ENCODE peak calls at places on chromosome 17, in eight cellular contexts. One of them, this sample, is unnamed.

GRCh38 chr17:75152971-75153853 is 1.1 kb downstream of the JPT1 start:
- DNase-seq in psoas muscle: no peak
- DNase-seq in sigmoid colon: peak; percentile 69
- DNase-seq in NB4: peak; percentile 63
- DNase-seq in MM.1S: no peak
- DNase-seq in GM12878: no peak
- DNase-seq in effector memory CD4-positive, alpha-beta T cell: no peak
- DNase-seq in PC-3: peak; percentile 69
- DNase-seq in this sample: peak; percentile 91

GRCh38 chr17:80959330-80960036 is 32.2 kb upstream of the CHMP6 start:
- DNase-seq in psoas muscle: peak; percentile 85
- DNase-seq in sigmoid colon: peak; percentile 98
- DNase-seq in NB4: no peak
- DNase-seq in MM.1S: no peak
- DNase-seq in GM12878: no peak
- DNase-seq in effector memory CD4-positive, alpha-beta T cell: no peak
- DNase-seq in PC-3: peak; percentile 45
- DNase-seq in this sample: no peak

GRCh38 chr17:5582177-5582885 is 2.0 kb downstream of the NLRP1 start:
- DNase-seq in psoas muscle: no peak
- DNase-seq in sigmoid colon: no peak
- DNase-seq in NB4: no peak
- DNase-seq in MM.1S: no peak
- DNase-seq in GM12878: no peak
- DNase-seq in effector memory CD4-positive, alpha-beta T cell: no peak
- DNase-seq in PC-3: no peak
- DNase-seq in this sample: no peak

GRCh38 chr17:78127240-78127887 is 1.2 kb downstream of the TMC6 start:
- DNase-seq in psoas muscle: peak; percentile 63
- DNase-seq in sigmoid colon: peak; percentile 88
- DNase-seq in NB4: peak; percentile 91
- DNase-seq in MM.1S: peak; percentile 90
- DNase-seq in GM12878: no peak
- DNase-seq in effector memory CD4-positive, alpha-beta T cell: peak; percentile 56
- DNase-seq in PC-3: peak; percentile 24
- DNase-seq in this sample: peak; percentile 74

GRCh38 chr17:81285179-81285878 is 9.8 kb downstream of the SLC38A10 start:
- DNase-seq in psoas muscle: peak; percentile 81
- DNase-seq in sigmoid colon: peak; percentile 88
- DNase-seq in NB4: peak; percentile 92
- DNase-seq in MM.1S: peak; percentile 33
- DNase-seq in GM12878: no peak
- DNase-seq in effector memory CD4-positive, alpha-beta T cell: peak; percentile 43
- DNase-seq in PC-3: no peak
- DNase-seq in this sample: peak; percentile 11

GRCh38 chr17:74259667-74260524 is 14.1 kb upstream of the DNAI2 start:
- DNase-seq in psoas muscle: no peak
- DNase-seq in sigmoid colon: no peak
- DNase-seq in NB4: no peak
- DNase-seq in MM.1S: no peak
- DNase-seq in GM12878: no peak
- DNase-seq in effector memory CD4-positive, alpha-beta T cell: no peak
- DNase-seq in PC-3: peak; percentile 76
- DNase-seq in this sample: no peak

GRCh38 chr17:2854662-2855061 is 58.4 kb downstream of the RAP1GAP2 start:
- DNase-seq in psoas muscle: no peak
- DNase-seq in sigmoid colon: no peak
- DNase-seq in NB4: no peak
- DNase-seq in MM.1S: no peak
- DNase-seq in GM12878: no peak
- DNase-seq in effector memory CD4-positive, alpha-beta T cell: no peak
- DNase-seq in PC-3: peak; percentile 30
- DNase-seq in this sample: peak; percentile 42

GRCh38 chr17:67993153-67993997 is 2.9 kb downstream of the C17orf58 start:
- DNase-seq in psoas muscle: peak; percentile 90
- DNase-seq in sigmoid colon: peak; percentile 90
- DNase-seq in NB4: peak; percentile 86
- DNase-seq in MM.1S: peak; percentile 89
- DNase-seq in GM12878: no peak
- DNase-seq in effector memory CD4-positive, alpha-beta T cell: peak; percentile 38
- DNase-seq in PC-3: peak; percentile 93
- DNase-seq in this sample: peak; percentile 81

GRCh38 chr17:59154335-59154720 is 658 bp downstream of the SKA2 start:
- DNase-seq in psoas muscle: peak; percentile 28
- DNase-seq in sigmoid colon: peak; percentile 70
- DNase-seq in NB4: peak; percentile 64
- DNase-seq in MM.1S: peak; percentile 49
- DNase-seq in GM12878: no peak
- DNase-seq in effector memory CD4-positive, alpha-beta T cell: no peak
- DNase-seq in PC-3: peak; percentile 56
- DNase-seq in this sample: peak; percentile 44

GRCh38 chr17:8651013-8651412 is 20.5 kb upstream of the MYH10 start:
- DNase-seq in psoas muscle: no peak
- DNase-seq in sigmoid colon: no peak
- DNase-seq in NB4: no peak
- DNase-seq in MM.1S: no peak
- DNase-seq in GM12878: no peak
- DNase-seq in effector memory CD4-positive, alpha-beta T cell: no peak
- DNase-seq in PC-3: no peak
- DNase-seq in this sample: no peak

GRCh38 chr17:78163881-78164747 is 4.3 kb upstream of the SYNGR2 start:
- DNase-seq in psoas muscle: no peak
- DNase-seq in sigmoid colon: no peak
- DNase-seq in NB4: no peak
- DNase-seq in MM.1S: no peak
- DNase-seq in GM12878: no peak
- DNase-seq in effector memory CD4-positive, alpha-beta T cell: no peak
- DNase-seq in PC-3: no peak
- DNase-seq in this sample: no peak

GRCh38 chr17:77717941-77718668 is 240.4 kb upstream of the TNRC6C start:
- DNase-seq in psoas muscle: no peak
- DNase-seq in sigmoid colon: no peak
- DNase-seq in NB4: no peak
- DNase-seq in MM.1S: no peak
- DNase-seq in GM12878: no peak
- DNase-seq in effector memory CD4-positive, alpha-beta T cell: no peak
- DNase-seq in PC-3: no peak
- DNase-seq in this sample: no peak

DNA sequence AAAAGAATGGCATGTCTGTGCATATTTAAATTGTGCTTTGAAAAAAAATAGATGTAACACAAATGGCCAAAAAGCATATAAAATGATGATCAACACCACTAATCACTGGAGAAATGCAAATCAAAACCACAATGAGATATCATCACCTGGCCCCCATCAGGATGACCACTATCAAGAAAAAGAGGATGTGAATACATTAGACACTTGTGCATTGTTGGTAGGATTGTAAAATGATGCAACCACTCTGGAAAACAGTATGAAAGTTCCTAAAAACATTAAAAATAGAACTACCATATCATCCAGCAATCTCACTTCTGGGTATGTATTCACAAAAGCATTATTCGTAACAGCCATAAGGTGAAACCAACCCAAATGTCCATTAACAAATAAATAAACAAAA is 91.5 kb downstream of the SPAG9 start:
- DNase-seq in psoas muscle: no peak
- DNase-seq in sigmoid colon: no peak
- DNase-seq in NB4: peak; percentile 14
- DNase-seq in MM.1S: no peak
- DNase-seq in GM12878: no peak
- DNase-seq in effector memory CD4-positive, alpha-beta T cell: no peak
- DNase-seq in PC-3: no peak
- DNase-seq in this sample: no peak
- H3K4me3 ChIP-seq in psoas muscle: no peak overlapping the region
- H3K4me3 ChIP-seq in sigmoid colon: no peak overlapping the region
- H3K4me3 ChIP-seq in NB4: no peak overlapping the region
- H3K4me3 ChIP-seq in MM.1S: peak overlapping the region; percentile 30
- H3K4me3 ChIP-seq in GM12878: no peak overlapping the region
- H3K4me3 ChIP-seq in effector memory CD4-positive, alpha-beta T cell: no peak overlapping the region
- H3K4me3 ChIP-seq in PC-3: no peak overlapping the region
- H3K4me3 ChIP-seq in this sample: no peak overlapping the region

GRCh38 chr17:73184133-73184993 is 8.5 kb upstream of the COG1 start:
- DNase-seq in psoas muscle: no peak
- DNase-seq in sigmoid colon: no peak
- DNase-seq in NB4: peak; percentile 76
- DNase-seq in MM.1S: no peak
- DNase-seq in GM12878: no peak
- DNase-seq in effector memory CD4-positive, alpha-beta T cell: no peak
- DNase-seq in PC-3: no peak
- DNase-seq in this sample: peak; percentile 19
- H3K4me3 ChIP-seq in psoas muscle: no peak overlapping the region
- H3K4me3 ChIP-seq in sigmoid colon: no peak overlapping the region
- H3K4me3 ChIP-seq in NB4: no peak overlapping the region
- H3K4me3 ChIP-seq in MM.1S: no peak overlapping the region
- H3K4me3 ChIP-seq in GM12878: no peak overlapping the region
- H3K4me3 ChIP-seq in effector memory CD4-positive, alpha-beta T cell: no peak overlapping the region
- H3K4me3 ChIP-seq in PC-3: no peak overlapping the region
- H3K4me3 ChIP-seq in this sample: no peak overlapping the region

DNA sequence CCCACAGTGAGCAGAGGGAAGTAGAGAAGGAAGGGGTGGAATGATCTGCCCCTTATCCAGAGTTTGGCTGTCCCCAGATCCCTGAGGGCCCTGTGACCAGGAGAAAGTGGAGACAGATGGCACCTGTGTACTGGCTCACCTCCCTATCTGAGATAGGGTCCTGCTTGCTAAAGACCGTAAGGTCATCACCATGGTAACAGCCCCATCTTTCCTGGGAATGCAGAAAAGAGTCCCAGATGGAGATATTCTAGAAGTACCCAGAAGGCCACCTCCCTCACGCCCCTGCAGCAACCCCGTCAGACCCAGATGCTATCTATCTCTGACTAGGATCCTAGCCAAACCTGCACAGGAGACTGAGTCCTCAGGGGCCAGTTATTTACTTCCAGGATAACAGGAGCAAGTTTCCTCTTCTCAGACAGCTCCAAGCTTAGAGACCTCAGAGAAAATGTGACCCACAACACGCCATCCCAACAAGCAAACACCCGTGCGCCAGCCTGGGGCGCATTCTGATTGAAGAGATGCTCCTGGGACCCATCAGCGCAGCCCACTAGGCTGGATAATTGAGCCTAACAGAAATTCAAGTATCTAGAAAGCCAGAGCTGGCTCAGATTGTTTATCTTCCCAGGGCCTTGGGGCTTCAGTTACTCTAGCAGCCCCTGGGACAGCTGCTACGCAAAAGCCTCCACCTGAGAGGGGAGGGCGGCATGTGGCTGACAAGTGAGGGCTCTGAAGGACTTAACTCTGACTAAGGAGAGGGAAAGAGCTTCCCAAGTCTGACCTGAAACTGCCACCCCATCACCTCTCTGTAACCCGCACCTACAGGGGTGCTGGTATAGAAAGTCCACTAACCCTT is 1.9 kb downstream of the ORMDL3 start:
- DNase-seq in psoas muscle: no peak
- DNase-seq in sigmoid colon: no peak
- DNase-seq in NB4: no peak
- DNase-seq in MM.1S: peak; percentile 23
- DNase-seq in GM12878: no peak
- DNase-seq in effector memory CD4-positive, alpha-beta T cell: no peak
- DNase-seq in PC-3: no peak
- DNase-seq in this sample: no peak
- H3K4me3 ChIP-seq in psoas muscle: no peak overlapping the region
- H3K4me3 ChIP-seq in sigmoid colon: no peak overlapping the region
- H3K4me3 ChIP-seq in NB4: peak overlapping the region; percentile 72
- H3K4me3 ChIP-seq in MM.1S: peak overlapping the region; percentile 87
- H3K4me3 ChIP-seq in GM12878: peak overlapping the region; percentile 87
- H3K4me3 ChIP-seq in effector memory CD4-positive, alpha-beta T cell: peak overlapping the region; percentile 91
- H3K4me3 ChIP-seq in PC-3: no peak overlapping the region
- H3K4me3 ChIP-seq in this sample: peak overlapping the region; percentile 93

GRCh38 chr17:44827863-44828262 is 2.2 kb downstream of the GJC1 start:
- DNase-seq in psoas muscle: no peak
- DNase-seq in sigmoid colon: no peak
- DNase-seq in NB4: no peak
- DNase-seq in MM.1S: no peak
- DNase-seq in GM12878: no peak
- DNase-seq in effector memory CD4-positive, alpha-beta T cell: no peak
- DNase-seq in PC-3: no peak
- DNase-seq in this sample: no peak
- H3K4me3 ChIP-seq in psoas muscle: peak overlapping the region; percentile 68
- H3K4me3 ChIP-seq in sigmoid colon: peak overlapping the region; percentile 86
- H3K4me3 ChIP-seq in NB4: no peak overlapping the region
- H3K4me3 ChIP-seq in MM.1S: no peak overlapping the region
- H3K4me3 ChIP-seq in GM12878: no peak overlapping the region
- H3K4me3 ChIP-seq in effector memory CD4-positive, alpha-beta T cell: no peak overlapping the region
- H3K4me3 ChIP-seq in PC-3: peak overlapping the region; percentile 75
- H3K4me3 ChIP-seq in this sample: no peak overlapping the region

DNA sequence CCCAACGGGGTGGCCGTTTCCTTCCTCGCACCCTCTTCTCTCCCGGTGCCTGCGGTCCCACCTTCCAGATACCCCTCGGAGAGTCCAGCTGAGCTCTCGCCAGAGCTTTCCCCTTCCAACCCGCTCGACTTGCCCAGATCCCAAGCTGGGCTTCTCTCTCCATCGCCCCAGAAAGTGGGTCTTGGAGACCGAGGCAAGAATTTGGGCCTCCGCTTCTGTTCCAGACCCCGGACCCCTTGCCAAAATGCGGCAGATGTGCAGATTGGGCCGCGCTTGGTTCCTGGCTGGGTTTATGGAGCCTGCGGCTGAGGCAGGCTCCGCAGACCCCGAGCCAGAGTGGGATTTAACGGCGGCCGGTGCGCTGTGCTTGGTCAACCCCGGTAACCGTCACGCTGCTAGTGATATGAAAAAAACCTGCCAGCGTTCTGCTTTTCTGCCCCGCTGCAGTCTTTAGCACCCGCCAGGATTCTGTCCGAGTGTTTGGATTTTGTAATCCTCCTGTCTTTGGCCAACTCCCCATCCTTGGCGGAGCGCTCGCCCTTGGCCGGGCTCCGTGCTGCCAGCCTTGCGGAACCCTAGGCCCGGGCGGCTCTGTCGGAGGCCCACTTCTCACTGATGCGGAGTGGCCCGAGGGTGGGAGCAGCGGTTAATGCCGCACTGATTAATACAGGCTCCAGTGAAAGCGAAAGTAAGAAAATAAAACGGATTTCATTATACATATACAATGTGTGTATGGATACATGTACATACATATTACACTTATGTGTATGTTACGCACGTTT is 754 bp upstream of the SLFN11 start:
- DNase-seq in psoas muscle: peak; percentile 66
- DNase-seq in sigmoid colon: peak; percentile 88
- DNase-seq in NB4: peak; percentile 86
- DNase-seq in MM.1S: peak; percentile 62
- DNase-seq in GM12878: no peak
- DNase-seq in effector memory CD4-positive, alpha-beta T cell: peak; percentile 9
- DNase-seq in PC-3: peak; percentile 34
- DNase-seq in this sample: peak; percentile 17
- H3K4me3 ChIP-seq in psoas muscle: peak overlapping the region; percentile 69
- H3K4me3 ChIP-seq in sigmoid colon: peak overlapping the region; percentile 67
- H3K4me3 ChIP-seq in NB4: peak overlapping the region; percentile 80
- H3K4me3 ChIP-seq in MM.1S: peak overlapping the region; percentile 73
- H3K4me3 ChIP-seq in GM12878: peak overlapping the region; percentile 70
- H3K4me3 ChIP-seq in effector memory CD4-positive, alpha-beta T cell: peak overlapping the region; percentile 81
- H3K4me3 ChIP-seq in PC-3: peak overlapping the region; percentile 78
- H3K4me3 ChIP-seq in this sample: peak overlapping the region; percentile 17

This sample was measured in small intestine.